ENCODE peak calls at places on chromosomes 1 and 21, in six cellular contexts. M, U, L, Z, X and I are unnamed samples.

GRCh38 chr1:58515794-58516401 is 30.6 kb downstream of the OMA1 start:
- DNase-seq in M (no peak), U (peak), L (peak), Z (peak), X (peak), I (no peak)

GRCh38 chr1:48649880-48650279 is 126.8 kb downstream of the BEND5 start:
- DNase-seq in M (no peak), U (no peak), L (no peak), Z (no peak), X (no peak), I (no peak)

GRCh38 chr1:145985502-145986439 is 10.6 kb downstream of the TXNIP start:
- DNase-seq in M (no peak), U (peak), L (no peak), Z (no peak), X (no peak), I (no peak)

GRCh38 chr1:6918286-6918907 is 133.1 kb downstream of the CAMTA1 start:
- DNase-seq in M (no peak), U (no peak), L (no peak), Z (no peak), X (no peak), I (no peak)

GRCh38 chr1:18783705-18784522 is 75.5 kb downstream of the TAS1R2 start:
- DNase-seq in M (no peak), U (no peak), L (no peak), Z (no peak), X (no peak), I (no peak)

GRCh38 chr1:182299728-182300581 is 91.6 kb downstream of the GLUL start:
- DNase-seq in M (no peak), U (peak), L (peak), Z (no peak), X (no peak), I (no peak)

GRCh38 chr1:221845650-221846371 is 103.9 kb upstream of the DUSP10 start:
- DNase-seq in M (no peak), U (peak), L (no peak), Z (no peak), X (no peak), I (no peak)

GRCh38 chr1:40703316-40703715 is 11.8 kb downstream of the NFYC start:
- DNase-seq in M (no peak), U (no peak), L (no peak), Z (no peak), X (no peak), I (no peak)

GRCh38 chr1:192943108-192943507 is 116.1 kb downstream of the UCHL5 start:
- DNase-seq in M (no peak), U (no peak), L (no peak), Z (no peak), X (no peak), I (no peak)

GRCh38 chr1:156926175-156926574 is 5.7 kb downstream of the LRRC71 start:
- DNase-seq in M (no peak), U (no peak), L (peak), Z (no peak), X (no peak), I (no peak)

GRCh38 chr1:223062177-223062576 is 80.9 kb downstream of the TLR5 start:
- DNase-seq in M (no peak), U (no peak), L (no peak), Z (no peak), X (no peak), I (no peak)

GRCh38 chr1:103525114-103525606 is 339 bp upstream of the RNPC3 start:
- DNase-seq in M (no peak), U (peak), L (peak), Z (no peak), X (no peak), I (peak)

GRCh38 chr1:183734600-183735036 is 70.3 kb upstream of the RGL1 start:
- DNase-seq in M (no peak), U (no peak), L (no peak), Z (no peak), X (no peak), I (no peak)

GRCh38 chr1:101428562-101428961 is 191.7 kb downstream of the S1PR1 start:
- DNase-seq in M (no peak), U (no peak), L (no peak), Z (no peak), X (no peak), I (no peak)

GRCh38 chr1:178192686-178193085 is 98.8 kb downstream of the RASAL2 start:
- DNase-seq in M (no peak), U (no peak), L (no peak), Z (no peak), X (no peak), I (no peak)

GRCh38 chr1:53266038-53266437 is 27.7 kb upstream of the MAGOH start:
- DNase-seq in M (no peak), U (peak), L (no peak), Z (no peak), X (no peak), I (no peak)

GRCh38 chr1:149931212-149931805 is 3.7 kb upstream of the SF3B4 start:
- DNase-seq in M (no peak), U (no peak), L (no peak), Z (no peak), X (no peak), I (no peak)

GRCh38 chr1:96464159-96464558 is 257.4 kb upstream of the PTBP2 start:
- DNase-seq in M (no peak), U (no peak), L (no peak), Z (no peak), X (no peak), I (no peak)

GRCh38 chr1:1058921-1059493 is 15.1 kb downstream of the RNF223 start:
- DNase-seq in M (no peak), U (no peak), L (peak), Z (no peak), X (no peak), I (no peak)

GRCh38 chr21:19523066-19523465 is 1119.5 kb upstream of the TMPRSS15 start:
- DNase-seq in M (no peak), U (no peak), L (no peak), Z (no peak), X (no peak), I (no peak)

GRCh38 chr1:78553859-78554258 is 63.1 kb downstream of the PTGFR start:
- DNase-seq in M (no peak), U (peak), L (no peak), Z (no peak), X (no peak), I (no peak)

GRCh38 chr1:181793826-181794225 is 267.7 kb downstream of the ZNF648 start:
- DNase-seq in M (no peak), U (no peak), L (no peak), Z (no peak), X (no peak), I (no peak)

GRCh38 chr1:183588827-183589226 is 1.4 kb downstream of the NCF2 start:
- DNase-seq in M (no peak), U (no peak), L (no peak), Z (no peak), X (no peak), I (no peak)

GRCh38 chr1:55987491-55988255 is 591.7 kb downstream of the PLPP3 start:
- DNase-seq in M (no peak), U (no peak), L (no peak), Z (no peak), X (peak), I (no peak)

GRCh38 chr1:197042676-197043341 is 24.3 kb downstream of the F13B start:
- DNase-seq in M (no peak), U (peak), L (no peak), Z (no peak), X (no peak), I (no peak)

GRCh38 chr1:25369241-25369640 is 31.1 kb downstream of the TMEM50A start:
- DNase-seq in M (no peak), U (peak), L (peak), Z (no peak), X (no peak), I (no peak)

GRCh38 chr1:151047925-151048644 is 534 bp downstream of the C1orf56 start:
- DNase-seq in M (peak), U (peak), L (no peak), Z (no peak), X (no peak), I (peak)

GRCh38 chr1:212512731-212513559 is 80.2 kb downstream of the NENF start:
- DNase-seq in M (no peak), U (no peak), L (no peak), Z (no peak), X (no peak), I (no peak)

GRCh38 chr1:7432102-7432895 is 338.8 kb upstream of the VAMP3 start:
- DNase-seq in M (no peak), U (no peak), L (no peak), Z (no peak), X (no peak), I (no peak)

GRCh38 chr1:2255420-2256369 is 27.6 kb downstream of the SKI start:
- DNase-seq in M (no peak), U (peak), L (no peak), Z (peak), X (no peak), I (no peak)

GRCh38 chr1:180917306-180918065 is 4.8 kb downstream of the KIAA1614 start:
- DNase-seq in M (no peak), U (no peak), L (no peak), Z (no peak), X (no peak), I (no peak)

GRCh38 chr1:169859001-169859400 is 34.7 kb downstream of the SCYL3 start:
- DNase-seq in M (no peak), U (no peak), L (no peak), Z (no peak), X (no peak), I (no peak)

GRCh38 chr1:35885961-35886558 is 3.1 kb downstream of the AGO1 start:
- DNase-seq in M (no peak), U (no peak), L (peak), Z (no peak), X (peak), I (no peak)

GRCh38 chr1:71770121-71770520 is 512.2 kb downstream of the NEGR1 start:
- DNase-seq in M (no peak), U (no peak), L (no peak), Z (no peak), X (no peak), I (no peak)

GRCh38 chr1:175138579-175138978 is 54.0 kb downstream of the KIAA0040 start:
- DNase-seq in M (no peak), U (no peak), L (no peak), Z (no peak), X (no peak), I (no peak)

GRCh38 chr1:214281030-214281901 is at the start of gene SMYD2:
- DNase-seq in M (peak), U (peak), L (peak), Z (no peak), X (no peak), I (peak)

GRCh38 chr1:83839566-83840173 is 159.3 kb downstream of the TTLL7 start:
- DNase-seq in M (no peak), U (no peak), L (no peak), Z (no peak), X (no peak), I (no peak)

GRCh38 chr1:91948501-91949355 is 473 bp upstream of the BRDT start:
- DNase-seq in M (no peak), U (no peak), L (peak), Z (no peak), X (no peak), I (no peak)

GRCh38 chr1:87226341-87226760 is 102.3 kb upstream of the LMO4 start:
- DNase-seq in M (no peak), U (peak), L (no peak), Z (no peak), X (peak), I (no peak)

GRCh38 chr1:151134991-151135390 is 11.4 kb downstream of the SEMA6C start:
- DNase-seq in M (no peak), U (no peak), L (no peak), Z (no peak), X (no peak), I (no peak)

GRCh38 chr1:75034376-75034775 is 99.8 kb upstream of the LHX8 start:
- DNase-seq in M (no peak), U (no peak), L (no peak), Z (no peak), X (no peak), I (no peak)
- TF ChIP-seq TAF1 in M (no peak), U (no peak), L (no peak), Z (no peak), X (no peak), I (no peak)

GRCh38 chr1:230231739-230232075 is 164.7 kb downstream of the GALNT2 start:
- DNase-seq in M (no peak), U (no peak), L (no peak), Z (no peak), X (no peak), I (no peak)
- TF ChIP-seq POLR2AphosphoS5 in M (no peak), U (no peak), L (no peak), Z (no peak), X (no peak), I (no peak)

GRCh38 chr1:8985915-8986813 is 40.1 kb downstream of the SLC2A7 start:
- DNase-seq in M (no peak), U (peak), L (no peak), Z (no peak), X (no peak), I (no peak)
- TF ChIP-seq POLR2A in M (no peak), U (no peak), L (no peak), Z (no peak), X (no peak), I (no peak)

DNA sequence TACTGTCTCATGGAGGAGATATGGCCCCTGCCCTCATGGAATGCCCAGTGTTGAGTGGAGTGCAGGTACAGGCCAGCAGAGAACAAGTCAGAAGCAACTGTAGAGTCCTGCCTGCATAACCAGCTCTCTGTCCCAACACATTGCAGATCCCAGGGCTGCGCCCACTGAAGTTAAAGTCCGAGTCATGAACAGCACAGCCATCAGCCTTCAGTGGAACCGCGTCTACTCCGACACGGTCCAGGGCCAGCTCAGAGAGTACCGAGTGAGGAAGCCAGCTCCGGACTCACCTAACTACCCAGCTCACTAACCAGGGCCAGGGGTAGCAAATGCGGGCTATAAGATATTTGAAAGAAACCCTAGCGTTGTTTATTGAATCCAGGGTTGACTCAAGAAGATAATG is 59.1 kb upstream of the CNTN2 start:
- DNase-seq in M (no peak), U (no peak), L (no peak), Z (no peak), X (no peak), I (no peak)
- TF ChIP-seq TAF1 in M (no peak), U (no peak), L (no peak), Z (no peak), X (no peak), I (no peak)

GRCh38 chr1:61182049-61182448 is 99.7 kb downstream of the NFIA start:
- DNase-seq in M (no peak), U (no peak), L (no peak), Z (no peak), X (no peak), I (no peak)

GRCh38 chr1:61183471-61184034 is 101.2 kb downstream of the NFIA start:
- DNase-seq in M (no peak), U (peak), L (peak), Z (no peak), X (no peak), I (no peak)

GRCh38 chr1:61186753-61187152 is 104.4 kb downstream of the NFIA start:
- DNase-seq in M (no peak), U (no peak), L (no peak), Z (no peak), X (no peak), I (no peak)

GRCh38 chr1:61184714-61185106 is 102.3 kb downstream of the NFIA start:
- DNase-seq in M (no peak), U (no peak), L (no peak), Z (no peak), X (no peak), I (no peak)

DNA sequence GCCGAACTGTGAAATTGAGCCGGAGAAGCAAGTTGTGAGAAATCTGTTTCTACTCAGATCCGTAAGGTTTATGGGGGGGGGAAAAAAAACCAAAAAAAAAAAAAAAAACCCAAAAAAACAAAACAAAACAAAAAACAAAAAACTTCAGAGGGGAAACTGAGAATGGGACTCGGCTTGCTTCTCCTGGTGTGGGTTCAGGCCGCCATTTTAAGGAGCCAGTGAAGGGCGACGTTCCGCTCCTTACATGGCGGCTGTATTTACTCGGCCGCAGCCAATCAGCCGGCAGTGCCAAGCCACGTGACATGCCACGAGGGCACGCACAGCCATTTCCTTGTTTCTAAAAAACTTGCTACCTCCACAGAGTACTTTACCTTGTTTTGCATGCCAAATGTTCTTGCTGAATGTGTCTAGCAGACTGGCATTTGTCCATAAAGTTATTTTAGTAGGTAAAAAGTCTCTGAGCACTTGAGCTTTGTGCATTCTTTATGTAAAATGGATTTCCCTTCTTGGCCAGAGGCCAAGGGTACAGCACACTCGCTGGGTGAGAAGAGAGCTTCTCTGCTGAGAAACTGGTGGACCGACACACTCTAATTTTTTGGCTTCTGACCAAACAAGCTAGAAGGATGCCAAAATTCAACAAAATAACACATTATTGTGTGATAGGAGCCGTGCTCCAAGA is 101.8 kb downstream of the NFIA start:
- DNase-seq in M (no peak), U (peak), L (peak), Z (no peak), X (no peak), I (no peak)
- TF ChIP-seq POLR2AphosphoS5 in M (no peak), U (peak), L (no peak), Z (no peak), X (no peak), I (no peak)

DNA sequence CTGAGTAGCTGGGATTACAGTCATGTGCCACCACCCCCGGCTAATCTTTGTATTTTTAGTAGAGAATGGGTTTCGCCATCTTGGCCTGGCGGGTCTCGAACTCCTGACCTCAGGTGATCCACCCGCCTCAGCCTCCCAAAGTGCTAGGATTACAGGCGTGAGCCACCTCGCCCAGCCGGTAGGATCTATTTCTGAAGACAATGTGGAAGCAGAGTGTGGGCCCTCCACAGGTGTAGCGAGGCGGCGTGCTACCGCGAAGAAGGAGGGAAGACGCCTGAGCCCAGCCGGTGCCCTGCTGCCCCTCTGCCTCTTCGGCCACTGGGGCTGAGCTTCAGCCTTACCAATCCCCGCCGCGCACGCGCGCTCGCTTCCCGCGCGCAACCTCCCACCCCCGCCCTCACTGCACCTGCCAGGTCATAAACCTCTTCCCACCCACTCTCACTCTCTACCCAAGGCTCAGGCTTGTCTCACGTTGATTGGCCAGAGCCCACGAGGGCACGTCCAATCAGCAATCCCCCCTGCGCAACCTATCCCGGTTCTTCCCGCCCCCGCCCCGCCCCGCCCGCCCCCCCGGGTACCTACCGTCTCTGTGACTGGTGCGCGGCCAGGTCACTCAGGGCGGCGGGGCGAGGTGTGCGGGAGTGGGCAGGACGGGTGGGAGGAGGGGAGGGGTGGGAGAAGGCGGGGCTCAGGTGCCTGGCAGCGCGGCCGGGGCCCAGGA is 409 bp upstream of the HOOK1 start:
- DNase-seq in M (peak), U (peak), L (no peak), Z (peak), X (peak), I (peak)
- TF ChIP-seq POLR2A in M (no peak), U (peak), L (no peak), Z (peak), X (no peak), I (no peak)